ENCODE peak calls at places on chromosomes 2 and 18, in ten cellular contexts. K is amygdala, C is NCI-H510A, M is PC-3, Q is heart left ventricle, B is immature natural killer cell, L is Karpas-422, U is MV-4-11, W is Daoy, G is aorta. V is an unnamed sample.

GRCh38 chr2:180907731-180908130 is 72.7 kb upstream of the UBE2E3 start:
- DNase-seq in K (no peak), C (no peak), M (peak; percentile 55), Q (no peak), B (no peak), L (no peak), U (no peak), W (peak; percentile 72), G (no peak), V (no peak)

GRCh38 chr2:95268208-95269035 is 5.8 kb upstream of the PROM2 start:
- DNase-seq in K (no peak), C (no peak), M (no peak), Q (no peak), B (no peak), L (no peak), U (no peak), W (peak; percentile 0), G (peak; percentile 46), V (no peak)

GRCh38 chr2:86229221-86229620 is 30.0 kb downstream of the MRPL35 start:
- DNase-seq in K (no peak), C (no peak), M (no peak), Q (no peak), B (no peak), L (peak; percentile 84), U (peak; percentile 36), W (no peak), G (no peak), V (no peak)

GRCh38 chr2:46674451-46674850 is 195.1 kb downstream of the TMEM247 start:
- DNase-seq in K (no peak), C (no peak), M (no peak), Q (no peak), B (no peak), L (no peak), U (no peak), W (no peak), G (no peak), V (no peak)

GRCh38 chr2:37833420-37833819 is 91.7 kb upstream of the RMDN2 start:
- DNase-seq in K (no peak), C (no peak), M (no peak), Q (no peak), B (no peak), L (no peak), U (no peak), W (no peak), G (no peak), V (no peak)

GRCh38 chr2:42464631-42465030 is 29.2 kb downstream of the KCNG3 start:
- DNase-seq in K (no peak), C (no peak), M (no peak), Q (no peak), B (no peak), L (no peak), U (no peak), W (no peak), G (no peak), V (no peak)

GRCh38 chr2:173307287-173307686 is 47.4 kb upstream of the CDCA7 start:
- DNase-seq in K (no peak), C (no peak), M (no peak), Q (no peak), B (no peak), L (peak; percentile 71), U (no peak), W (no peak), G (no peak), V (no peak)

GRCh38 chr2:106065268-106065982 is 128.7 kb downstream of the UXS1 start:
- DNase-seq in K (no peak), C (no peak), M (no peak), Q (peak; percentile 73), B (no peak), L (no peak), U (no peak), W (no peak), G (peak; percentile 82), V (no peak)

GRCh38 chr18:66760559-66760958 is 156.7 kb upstream of the CDH19 start:
- DNase-seq in K (no peak), C (no peak), M (no peak), Q (no peak), B (no peak), L (no peak), U (no peak), W (no peak), G (no peak), V (no peak)

GRCh38 chr2:24783641-24784040 is 9.6 kb downstream of the PTRHD1 start:
- DNase-seq in K (no peak), C (no peak), M (no peak), Q (no peak), B (no peak), L (no peak), U (no peak), W (no peak), G (no peak), V (no peak)

GRCh38 chr2:52113338-52113737 is 1081.4 kb upstream of the NRXN1 start:
- DNase-seq in K (no peak), C (no peak), M (peak; percentile 78), Q (no peak), B (no peak), L (no peak), U (no peak), W (no peak), G (no peak), V (no peak)

GRCh38 chr2:60527762-60528161 is 25.7 kb downstream of the BCL11A start:
- DNase-seq in K (no peak), C (no peak), M (no peak), Q (no peak), B (no peak), L (no peak), U (peak; percentile 72), W (no peak), G (no peak), V (no peak)

GRCh38 chr2:1972428-1972827 is 228.1 kb upstream of the PXDN start:
- DNase-seq in K (no peak), C (peak; percentile 93), M (peak; percentile 65), Q (no peak), B (no peak), L (no peak), U (no peak), W (peak; percentile 95), G (no peak), V (no peak)

GRCh38 chr2:104909317-104909716 is 55.4 kb downstream of the POU3F3 start:
- DNase-seq in K (no peak), C (no peak), M (no peak), Q (no peak), B (no peak), L (no peak), U (no peak), W (no peak), G (no peak), V (no peak)

GRCh38 chr2:47662547-47662946 is 120.4 kb upstream of the MSH6 start:
- DNase-seq in K (no peak), C (no peak), M (no peak), Q (no peak), B (no peak), L (peak; percentile 84), U (no peak), W (no peak), G (no peak), V (no peak)

GRCh38 chr2:140164449-140164848 is 1384.3 kb upstream of the NXPH2 start:
- DNase-seq in K (no peak), C (no peak), M (no peak), Q (no peak), B (no peak), L (no peak), U (no peak), W (no peak), G (no peak), V (no peak)